ENCODE peak calls at places on chromosomes 5 and 9, in four cellular contexts. G, Q, W and D are unnamed samples.

GRCh38 chr5:116531635-116532034 is 43.0 kb downstream of the SEMA6A start:
- DNase-seq in G (no peak), W (no peak), Q (no peak), D (no peak)

GRCh38 chr5:32410630-32411029 is 33.9 kb downstream of the ZFR start:
- DNase-seq in G (no peak), Q (no peak), W (no peak), D (no peak)

GRCh38 chr5:97043511-97043910 is 98.9 kb downstream of the LIX1 start:
- DNase-seq in W (no peak), Q (no peak), G (no peak), D (no peak)

GRCh38 chr9:79877943-79878612 is 306.3 kb downstream of the TLE4 start:
- DNase-seq in G (no peak), Q (no peak), W (no peak), D (peak; percentile 58)

GRCh38 chr9:14271078-14271673 is 42.8 kb downstream of the NFIB start:
- DNase-seq in Q (peak; percentile 46), W (peak; percentile 56), G (no peak), D (peak; percentile 23)

GRCh38 chr5:149271717-149272558 is at the start of gene AFAP1L1:
- DNase-seq in W (peak; percentile 29), G (peak; percentile 83), Q (peak; percentile 39), D (peak; percentile 18)

GRCh38 chr5:7779663-7780030 is 71.3 kb downstream of the CFAP90 start:
- DNase-seq in G (no peak), Q (no peak), W (no peak), D (no peak)

GRCh38 chr5:19795218-19795617 is 192.8 kb downstream of the CDH18 start:
- DNase-seq in W (no peak), G (peak; percentile 7), Q (no peak), D (no peak)

GRCh38 chr9:4983541-4984165 is 1.4 kb upstream of the JAK2 start:
- DNase-seq in W (no peak), Q (no peak), G (no peak), D (no peak)

GRCh38 chr5:180832638-180833068 is 28.4 kb downstream of the ZFP62 start:
- DNase-seq in G (no peak), Q (no peak), W (no peak), D (peak; percentile 35)

GRCh38 chr5:34923694-34924461 is 5.5 kb upstream of the DNAJC21 start:
- DNase-seq in Q (no peak), W (no peak), G (peak; percentile 63), D (no peak)

GRCh38 chr5:151037561-151038291 is 17.3 kb downstream of the GPX3 start:
- DNase-seq in W (no peak), Q (no peak), G (peak; percentile 81), D (no peak)

GRCh38 chr5:138696501-138696900 is 56.7 kb upstream of the CTNNA1 start:
- DNase-seq in W (no peak), G (peak; percentile 52), Q (no peak), D (no peak)

GRCh38 chr5:36378551-36378950 is 76.8 kb upstream of the RANBP3L start:
- DNase-seq in Q (no peak), W (no peak), G (peak; percentile 39), D (no peak)

GRCh38 chr5:142571351-142571750 is 114.5 kb downstream of the FGF1 start:
- DNase-seq in G (no peak), W (no peak), Q (no peak), D (no peak)

GRCh38 chr9:89603629-89604462 is 966 bp upstream of the GADD45G start:
- DNase-seq in Q (peak; percentile 83), G (no peak), W (peak; percentile 81), D (peak; percentile 60)

GRCh38 chr9:93093081-93093448 is 3.0 kb upstream of the CARD19 start:
- DNase-seq in Q (peak; percentile 8), W (no peak), G (no peak), D (no peak)

GRCh38 chr5:72407541-72407940 is 87.4 kb downstream of the PTCD2 start:
- DNase-seq in W (no peak), Q (no peak), G (no peak), D (no peak)

GRCh38 chr9:6383551-6384225 is 29.3 kb upstream of the UHRF2 start:
- DNase-seq in G (peak; percentile 60), Q (no peak), W (no peak), D (no peak)

GRCh38 chr9:92759990-92760893 is 4.4 kb downstream of the BICD2 start:
- DNase-seq in G (peak; percentile 71), Q (peak; percentile 62), W (peak; percentile 82), D (no peak)

GRCh38 chr5:40551706-40552557 is 127.8 kb upstream of the PTGER4 start:
- DNase-seq in G (peak; percentile 86), W (no peak), Q (no peak), D (no peak)

GRCh38 chr9:93592389-93593021 is 16.1 kb downstream of the PHF2 start:
- DNase-seq in G (peak; percentile 18), Q (no peak), W (no peak), D (peak; percentile 28)

GRCh38 chr9:130454096-130454811 is 9.5 kb downstream of the ASS1 start:
- DNase-seq in W (no peak), G (no peak), Q (no peak), D (no peak)

GRCh38 chr9:71909887-71910601 is 949 bp downstream of the ABHD17B start:
- DNase-seq in Q (peak; percentile 63), G (peak; percentile 60), W (peak; percentile 52), D (no peak)

GRCh38 chr5:74543162-74543995 is 97.1 kb downstream of the ENC1 start:
- DNase-seq in G (peak; percentile 87), Q (peak; percentile 45), W (no peak), D (no peak)

GRCh38 chr5:177984565-177985166 is 11.4 kb downstream of the PROP1 start:
- DNase-seq in Q (no peak), W (no peak), G (no peak), D (no peak)

GRCh38 chr5:158809310-158809709 is 290.4 kb downstream of the EBF1 start:
- DNase-seq in G (no peak), Q (no peak), W (no peak), D (no peak)

GRCh38 chr5:115842089-115842881 is 550 bp downstream of the AP3S1 start:
- DNase-seq in W (no peak), G (peak; percentile 80), Q (no peak), D (peak; percentile 78)

GRCh38 chr9:130193531-130194405 is 21.6 kb downstream of the NCS1 start:
- DNase-seq in G (no peak), Q (no peak), W (no peak), D (no peak)

GRCh38 chr5:56317923-56318561 is 84.9 kb upstream of the ANKRD55 start:
- DNase-seq in G (no peak), Q (no peak), W (no peak), D (no peak)

GRCh38 chr5:57626703-57627102 is 144.1 kb upstream of the ACTBL2 start:
- DNase-seq in G (no peak), W (no peak), Q (no peak), D (no peak)